ENCODE peak calls at places on chromosome 3, in nine cellular contexts. One of them, this sample, is unnamed.

GRCh38 chr3:134430174-134430573 is 55.6 kb downstream of the ANAPC13 start:
- DNase-seq in GDM1: no peak
- DNase-seq in CD8-positive, alpha-beta T cell: no peak
- DNase-seq in endothelial cell: no peak
- DNase-seq in left ventricle myocardium inferior: no peak
- DNase-seq in WERI-Rb-1: no peak
- DNase-seq in RCC 7860: no peak
- DNase-seq in stomach: no peak
- DNase-seq in dorsolateral prefrontal cortex: no peak
- DNase-seq in this sample: no peak

GRCh38 chr3:147699175-147699838 is 290.1 kb downstream of the ZIC1 start:
- DNase-seq in endothelial cell: no peak
- DNase-seq in RCC 7860: no peak
- DNase-seq in GDM1: no peak
- DNase-seq in WERI-Rb-1: no peak
- DNase-seq in left ventricle myocardium inferior: no peak
- DNase-seq in CD8-positive, alpha-beta T cell: no peak
- DNase-seq in dorsolateral prefrontal cortex: no peak
- DNase-seq in stomach: no peak
- DNase-seq in this sample: peak; percentile 39

GRCh38 chr3:183285828-183286457 is 32.9 kb downstream of the B3GNT5 start:
- DNase-seq in CD8-positive, alpha-beta T cell: peak; percentile 97
- DNase-seq in left ventricle myocardium inferior: peak; percentile 64
- DNase-seq in stomach: peak; percentile 87
- DNase-seq in endothelial cell: peak; percentile 41
- DNase-seq in GDM1: peak; percentile 61
- DNase-seq in RCC 7860: peak; percentile 94
- DNase-seq in WERI-Rb-1: peak; percentile 14
- DNase-seq in dorsolateral prefrontal cortex: peak; percentile 62
- DNase-seq in this sample: peak; percentile 95

GRCh38 chr3:133393204-133393603 is 6.7 kb upstream of the BFSP2 start:
- DNase-seq in RCC 7860: no peak
- DNase-seq in dorsolateral prefrontal cortex: no peak
- DNase-seq in GDM1: no peak
- DNase-seq in stomach: no peak
- DNase-seq in CD8-positive, alpha-beta T cell: no peak
- DNase-seq in endothelial cell: no peak
- DNase-seq in WERI-Rb-1: no peak
- DNase-seq in left ventricle myocardium inferior: no peak
- DNase-seq in this sample: no peak

GRCh38 chr3:159775372-159775961 is 213.2 kb upstream of the IL12A start:
- DNase-seq in RCC 7860: peak; percentile 23
- DNase-seq in stomach: no peak
- DNase-seq in WERI-Rb-1: no peak
- DNase-seq in CD8-positive, alpha-beta T cell: no peak
- DNase-seq in GDM1: no peak
- DNase-seq in endothelial cell: no peak
- DNase-seq in dorsolateral prefrontal cortex: peak; percentile 86
- DNase-seq in left ventricle myocardium inferior: peak; percentile 29
- DNase-seq in this sample: peak; percentile 84

GRCh38 chr3:179133575-179133974 is 14.6 kb upstream of the PIK3CA start:
- DNase-seq in dorsolateral prefrontal cortex: no peak
- DNase-seq in left ventricle myocardium inferior: no peak
- DNase-seq in CD8-positive, alpha-beta T cell: no peak
- DNase-seq in stomach: no peak
- DNase-seq in RCC 7860: no peak
- DNase-seq in WERI-Rb-1: no peak
- DNase-seq in GDM1: no peak
- DNase-seq in endothelial cell: no peak
- DNase-seq in this sample: no peak

GRCh38 chr3:11331101-11331500 is 58.9 kb downstream of the ATG7 start:
- DNase-seq in WERI-Rb-1: no peak
- DNase-seq in endothelial cell: no peak
- DNase-seq in CD8-positive, alpha-beta T cell: no peak
- DNase-seq in stomach: no peak
- DNase-seq in dorsolateral prefrontal cortex: no peak
- DNase-seq in left ventricle myocardium inferior: no peak
- DNase-seq in RCC 7860: no peak
- DNase-seq in GDM1: no peak
- DNase-seq in this sample: no peak

GRCh38 chr3:129526121-129526900 is 2.1 kb upstream of the RHO start:
- DNase-seq in CD8-positive, alpha-beta T cell: no peak
- DNase-seq in stomach: no peak
- DNase-seq in endothelial cell: no peak
- DNase-seq in RCC 7860: no peak
- DNase-seq in dorsolateral prefrontal cortex: no peak
- DNase-seq in GDM1: peak; percentile 63
- DNase-seq in left ventricle myocardium inferior: no peak
- DNase-seq in WERI-Rb-1: no peak
- DNase-seq in this sample: no peak

GRCh38 chr3:14517601-14518431 is 22.3 kb downstream of the GRIP2 start:
- DNase-seq in CD8-positive, alpha-beta T cell: no peak
- DNase-seq in left ventricle myocardium inferior: no peak
- DNase-seq in WERI-Rb-1: peak; percentile 2
- DNase-seq in dorsolateral prefrontal cortex: peak; percentile 27
- DNase-seq in RCC 7860: no peak
- DNase-seq in GDM1: no peak
- DNase-seq in endothelial cell: no peak
- DNase-seq in stomach: no peak
- DNase-seq in this sample: no peak

GRCh38 chr3:58271901-58272501 is 34.0 kb upstream of the RPP14 start:
- DNase-seq in left ventricle myocardium inferior: no peak
- DNase-seq in GDM1: no peak
- DNase-seq in dorsolateral prefrontal cortex: no peak
- DNase-seq in WERI-Rb-1: no peak
- DNase-seq in RCC 7860: peak; percentile 78
- DNase-seq in stomach: peak; percentile 34
- DNase-seq in endothelial cell: no peak
- DNase-seq in CD8-positive, alpha-beta T cell: no peak
- DNase-seq in this sample: peak; percentile 65

GRCh38 chr3:46168583-46168982 is 39.5 kb downstream of the CCR1 start:
- DNase-seq in endothelial cell: no peak
- DNase-seq in left ventricle myocardium inferior: no peak
- DNase-seq in RCC 7860: no peak
- DNase-seq in WERI-Rb-1: no peak
- DNase-seq in stomach: no peak
- DNase-seq in dorsolateral prefrontal cortex: no peak
- DNase-seq in GDM1: no peak
- DNase-seq in CD8-positive, alpha-beta T cell: no peak
- DNase-seq in this sample: no peak

GRCh38 chr3:71893120-71893519 is 108.2 kb upstream of the PROK2 start:
- DNase-seq in WERI-Rb-1: no peak
- DNase-seq in left ventricle myocardium inferior: no peak
- DNase-seq in stomach: no peak
- DNase-seq in RCC 7860: no peak
- DNase-seq in endothelial cell: no peak
- DNase-seq in dorsolateral prefrontal cortex: peak; percentile 53
- DNase-seq in GDM1: no peak
- DNase-seq in CD8-positive, alpha-beta T cell: no peak
- DNase-seq in this sample: no peak

GRCh38 chr3:39855517-39855916 is 46.1 kb downstream of the MYRIP start:
- DNase-seq in left ventricle myocardium inferior: no peak
- DNase-seq in dorsolateral prefrontal cortex: no peak
- DNase-seq in stomach: no peak
- DNase-seq in RCC 7860: no peak
- DNase-seq in GDM1: no peak
- DNase-seq in WERI-Rb-1: no peak
- DNase-seq in CD8-positive, alpha-beta T cell: no peak
- DNase-seq in endothelial cell: no peak
- DNase-seq in this sample: no peak

GRCh38 chr3:183975981-183976662 is 41.6 kb downstream of the ABCC5 start:
- DNase-seq in RCC 7860: peak; percentile 35
- DNase-seq in endothelial cell: no peak
- DNase-seq in stomach: no peak
- DNase-seq in dorsolateral prefrontal cortex: no peak
- DNase-seq in GDM1: no peak
- DNase-seq in left ventricle myocardium inferior: no peak
- DNase-seq in CD8-positive, alpha-beta T cell: no peak
- DNase-seq in WERI-Rb-1: no peak
- DNase-seq in this sample: no peak

GRCh38 chr3:100299031-100299430 is 35.5 kb upstream of the NIT2 start:
- DNase-seq in endothelial cell: no peak
- DNase-seq in RCC 7860: no peak
- DNase-seq in GDM1: no peak
- DNase-seq in left ventricle myocardium inferior: no peak
- DNase-seq in dorsolateral prefrontal cortex: no peak
- DNase-seq in WERI-Rb-1: no peak
- DNase-seq in CD8-positive, alpha-beta T cell: no peak
- DNase-seq in stomach: no peak
- DNase-seq in this sample: no peak

GRCh38 chr3:908839-909238 is 184.0 kb upstream of the CNTN6 start:
- DNase-seq in GDM1: no peak
- DNase-seq in CD8-positive, alpha-beta T cell: no peak
- DNase-seq in RCC 7860: no peak
- DNase-seq in endothelial cell: no peak
- DNase-seq in WERI-Rb-1: peak; percentile 51
- DNase-seq in left ventricle myocardium inferior: no peak
- DNase-seq in dorsolateral prefrontal cortex: no peak
- DNase-seq in stomach: no peak
- DNase-seq in this sample: peak; percentile 10

GRCh38 chr3:30232142-30232541 is 374.3 kb upstream of the TGFBR2 start:
- DNase-seq in GDM1: no peak
- DNase-seq in RCC 7860: no peak
- DNase-seq in dorsolateral prefrontal cortex: no peak
- DNase-seq in endothelial cell: no peak
- DNase-seq in WERI-Rb-1: no peak
- DNase-seq in CD8-positive, alpha-beta T cell: no peak
- DNase-seq in left ventricle myocardium inferior: no peak
- DNase-seq in stomach: no peak
- DNase-seq in this sample: no peak

GRCh38 chr3:189369636-189370035 is 197.9 kb downstream of the TPRG1 start:
- DNase-seq in RCC 7860: no peak
- DNase-seq in GDM1: no peak
- DNase-seq in endothelial cell: no peak
- DNase-seq in WERI-Rb-1: no peak
- DNase-seq in left ventricle myocardium inferior: no peak
- DNase-seq in dorsolateral prefrontal cortex: no peak
- DNase-seq in CD8-positive, alpha-beta T cell: no peak
- DNase-seq in stomach: no peak
- DNase-seq in this sample: no peak

GRCh38 chr3:101240719-101241118 is 79.7 kb downstream of the IMPG2 start:
- DNase-seq in RCC 7860: no peak
- DNase-seq in stomach: no peak
- DNase-seq in GDM1: no peak
- DNase-seq in dorsolateral prefrontal cortex: no peak
- DNase-seq in WERI-Rb-1: no peak
- DNase-seq in CD8-positive, alpha-beta T cell: no peak
- DNase-seq in left ventricle myocardium inferior: no peak
- DNase-seq in endothelial cell: no peak
- DNase-seq in this sample: no peak

GRCh38 chr3:179100652-179101051 is 29.0 kb upstream of the ZMAT3 start:
- DNase-seq in CD8-positive, alpha-beta T cell: no peak
- DNase-seq in RCC 7860: no peak
- DNase-seq in left ventricle myocardium inferior: no peak
- DNase-seq in GDM1: no peak
- DNase-seq in WERI-Rb-1: no peak
- DNase-seq in dorsolateral prefrontal cortex: no peak
- DNase-seq in endothelial cell: no peak
- DNase-seq in stomach: no peak
- DNase-seq in this sample: peak; percentile 32

GRCh38 chr3:12138044-12138443 is 20.7 kb downstream of the TIMP4 start:
- DNase-seq in RCC 7860: peak; percentile 5
- DNase-seq in dorsolateral prefrontal cortex: no peak
- DNase-seq in stomach: peak; percentile 33
- DNase-seq in left ventricle myocardium inferior: no peak
- DNase-seq in CD8-positive, alpha-beta T cell: no peak
- DNase-seq in endothelial cell: peak; percentile 38
- DNase-seq in WERI-Rb-1: peak; percentile 30
- DNase-seq in GDM1: no peak
- DNase-seq in this sample: no peak

GRCh38 chr3:53375019-53375418 is 27.7 kb upstream of the DCP1A start:
- DNase-seq in dorsolateral prefrontal cortex: peak; percentile 57
- DNase-seq in left ventricle myocardium inferior: peak; percentile 36
- DNase-seq in RCC 7860: peak; percentile 46
- DNase-seq in GDM1: peak; percentile 57
- DNase-seq in WERI-Rb-1: peak; percentile 74
- DNase-seq in stomach: peak; percentile 70
- DNase-seq in CD8-positive, alpha-beta T cell: peak; percentile 28
- DNase-seq in endothelial cell: peak; percentile 82
- DNase-seq in this sample: peak; percentile 23

GRCh38 chr3:108124337-108125150 is 33.7 kb upstream of the CD47 start:
- DNase-seq in WERI-Rb-1: no peak
- DNase-seq in left ventricle myocardium inferior: no peak
- DNase-seq in RCC 7860: no peak
- DNase-seq in endothelial cell: no peak
- DNase-seq in CD8-positive, alpha-beta T cell: peak; percentile 70
- DNase-seq in stomach: no peak
- DNase-seq in GDM1: peak; percentile 24
- DNase-seq in dorsolateral prefrontal cortex: no peak
- DNase-seq in this sample: no peak

GRCh38 chr3:38046027-38046426 is 7.0 kb downstream of the DLEC1 start:
- DNase-seq in dorsolateral prefrontal cortex: no peak
- DNase-seq in CD8-positive, alpha-beta T cell: no peak
- DNase-seq in WERI-Rb-1: no peak
- DNase-seq in left ventricle myocardium inferior: no peak
- DNase-seq in stomach: no peak
- DNase-seq in GDM1: no peak
- DNase-seq in endothelial cell: no peak
- DNase-seq in RCC 7860: no peak
- DNase-seq in this sample: no peak

GRCh38 chr3:105830836-105831235 is 38.0 kb downstream of the CBLB start:
- DNase-seq in endothelial cell: no peak
- DNase-seq in GDM1: no peak
- DNase-seq in stomach: no peak
- DNase-seq in RCC 7860: no peak
- DNase-seq in left ventricle myocardium inferior: no peak
- DNase-seq in WERI-Rb-1: no peak
- DNase-seq in dorsolateral prefrontal cortex: no peak
- DNase-seq in CD8-positive, alpha-beta T cell: no peak
- DNase-seq in this sample: no peak

GRCh38 chr3:42914771-42915515 is 9.0 kb downstream of the ZNF662 start:
- DNase-seq in WERI-Rb-1: no peak
- DNase-seq in endothelial cell: no peak
- DNase-seq in RCC 7860: peak; percentile 9
- DNase-seq in CD8-positive, alpha-beta T cell: no peak
- DNase-seq in dorsolateral prefrontal cortex: no peak
- DNase-seq in GDM1: no peak
- DNase-seq in left ventricle myocardium inferior: no peak
- DNase-seq in stomach: no peak
- DNase-seq in this sample: no peak

GRCh38 chr3:156741935-156742334 is 67.5 kb downstream of the TIPARP start:
- DNase-seq in endothelial cell: no peak
- DNase-seq in GDM1: no peak
- DNase-seq in stomach: no peak
- DNase-seq in WERI-Rb-1: no peak
- DNase-seq in RCC 7860: no peak
- DNase-seq in dorsolateral prefrontal cortex: no peak
- DNase-seq in left ventricle myocardium inferior: no peak
- DNase-seq in CD8-positive, alpha-beta T cell: no peak
- DNase-seq in this sample: no peak

This sample was measured in kidney glomerular epithelial cell.